ENCODE peak calls at places on chromosomes 1 and 21, in four cellular contexts. One of them, this sample, is unnamed.

GRCh38 chr1:45329445-45329844 is 2.8 kb downstream of the HPDL start:
- DNase-seq in OCI-LY7: no peak
- DNase-seq in HL-60: no peak
- DNase-seq in GM10248: peak; percentile 19
- DNase-seq in this sample: no peak

GRCh38 chr1:239997515-239998311 is 94.0 kb upstream of the FMN2 start:
- DNase-seq in GM10248: no peak
- DNase-seq in HL-60: no peak
- DNase-seq in OCI-LY7: no peak
- DNase-seq in this sample: no peak

GRCh38 chr1:178543291-178543609 is 30.3 kb downstream of the TEX35 start:
- DNase-seq in GM10248: no peak
- DNase-seq in HL-60: no peak
- DNase-seq in OCI-LY7: peak; percentile 81
- DNase-seq in this sample: no peak

GRCh38 chr1:111739222-111739983 is at the start of gene INKA2:
- DNase-seq in GM10248: peak; percentile 94
- DNase-seq in HL-60: peak; percentile 80
- DNase-seq in OCI-LY7: peak; percentile 87
- DNase-seq in this sample: peak; percentile 94

GRCh38 chr1:23449306-23449705 is 24.8 kb upstream of the TCEA3 start:
- DNase-seq in OCI-LY7: no peak
- DNase-seq in HL-60: no peak
- DNase-seq in GM10248: no peak
- DNase-seq in this sample: no peak

GRCh38 chr1:65066379-65066765 is 81.6 kb upstream of the AK4 start:
- DNase-seq in OCI-LY7: no peak
- DNase-seq in HL-60: no peak
- DNase-seq in GM10248: no peak
- DNase-seq in this sample: no peak

GRCh38 chr1:48552420-48552819 is 80.4 kb upstream of the SPATA6 start:
- DNase-seq in OCI-LY7: peak; percentile 20
- DNase-seq in GM10248: no peak
- DNase-seq in HL-60: no peak
- DNase-seq in this sample: no peak

GRCh38 chr1:20721117-20722061 is 3.6 kb upstream of the KIF17 start:
- DNase-seq in GM10248: no peak
- DNase-seq in HL-60: no peak
- DNase-seq in OCI-LY7: no peak
- DNase-seq in this sample: no peak

GRCh38 chr1:165073402-165074007 is 283.0 kb downstream of the LMX1A start:
- DNase-seq in GM10248: peak; percentile 28
- DNase-seq in HL-60: no peak
- DNase-seq in OCI-LY7: peak; percentile 38
- DNase-seq in this sample: no peak

GRCh38 chr1:229230893-229231753 is 39.8 kb upstream of the RAB4A start:
- DNase-seq in HL-60: no peak
- DNase-seq in GM10248: no peak
- DNase-seq in OCI-LY7: no peak
- DNase-seq in this sample: no peak

DNA sequence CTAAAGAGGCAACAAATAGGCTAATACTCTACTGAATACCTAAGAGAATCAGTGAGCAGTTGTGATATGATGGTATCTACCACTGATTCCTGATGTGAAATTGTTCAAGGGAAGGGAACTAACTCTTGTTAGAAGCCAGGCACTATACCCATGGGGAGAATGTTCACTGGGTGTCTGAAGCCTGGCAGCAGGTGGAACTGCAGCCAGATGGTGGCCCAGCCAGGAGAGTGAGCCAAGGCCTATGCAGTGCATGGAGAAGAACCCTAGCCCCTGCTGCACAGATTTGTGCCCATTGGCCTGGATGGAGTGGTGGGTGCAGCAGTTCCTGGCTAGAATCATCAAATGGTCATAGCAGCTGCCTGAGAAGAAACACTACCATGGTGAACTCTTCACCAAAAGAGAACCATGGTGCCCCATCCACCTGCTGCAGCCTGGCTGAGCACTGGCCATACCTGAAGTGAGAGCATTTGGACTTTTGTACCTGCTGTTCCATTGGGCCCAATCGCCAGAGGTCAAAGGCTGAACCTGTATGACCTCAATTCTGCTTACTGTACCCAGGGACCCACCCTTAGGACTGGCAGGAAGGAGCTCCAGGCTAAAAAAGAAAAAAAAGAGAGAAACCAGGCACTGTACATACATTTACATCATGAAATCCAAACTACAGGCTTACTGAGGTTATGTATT is 118.8 kb upstream of the IVNS1ABP start:
- DNase-seq in GM10248: no peak
- DNase-seq in OCI-LY7: no peak
- DNase-seq in HL-60: no peak
- DNase-seq in this sample: no peak
- TF ChIP-seq CTCF in GM10248: no peak
- TF ChIP-seq CTCF in OCI-LY7: no peak
- TF ChIP-seq CTCF in HL-60: no peak
- TF ChIP-seq CTCF in this sample: no peak

GRCh38 chr21:28781602-28782274 is 210.9 kb downstream of the LTN1 start:
- DNase-seq in GM10248: peak; percentile 10
- DNase-seq in OCI-LY7: peak; percentile 20
- DNase-seq in HL-60: no peak
- DNase-seq in this sample: no peak

GRCh38 chr21:28779914-28780313 is 212.8 kb downstream of the LTN1 start:
- DNase-seq in HL-60: no peak
- DNase-seq in OCI-LY7: no peak
- DNase-seq in GM10248: no peak
- DNase-seq in this sample: no peak

GRCh38 chr21:28788030-28788429 is 204.6 kb downstream of the LTN1 start:
- DNase-seq in HL-60: no peak
- DNase-seq in GM10248: no peak
- DNase-seq in OCI-LY7: no peak
- DNase-seq in this sample: no peak

GRCh38 chr21:28789571-28789970 is 203.1 kb downstream of the LTN1 start:
- DNase-seq in HL-60: no peak
- DNase-seq in GM10248: no peak
- DNase-seq in OCI-LY7: no peak
- DNase-seq in this sample: no peak

GRCh38 chr21:28783641-28784185 is 209.0 kb downstream of the LTN1 start:
- DNase-seq in GM10248: no peak
- DNase-seq in HL-60: no peak
- DNase-seq in OCI-LY7: no peak
- DNase-seq in this sample: peak; percentile 6
- TF ChIP-seq CTCF in GM10248: no peak
- TF ChIP-seq CTCF in HL-60: no peak
- TF ChIP-seq CTCF in OCI-LY7: no peak
- TF ChIP-seq CTCF in this sample: no peak

GRCh38 chr1:8831329-8831728 is 13.9 kb upstream of the RERE start:
- DNase-seq in OCI-LY7: no peak
- DNase-seq in HL-60: no peak
- DNase-seq in GM10248: no peak
- DNase-seq in this sample: no peak
- TF ChIP-seq CTCF in OCI-LY7: peak; percentile 28
- TF ChIP-seq CTCF in HL-60: no peak
- TF ChIP-seq CTCF in GM10248: no peak
- TF ChIP-seq CTCF in this sample: no peak

DNA sequence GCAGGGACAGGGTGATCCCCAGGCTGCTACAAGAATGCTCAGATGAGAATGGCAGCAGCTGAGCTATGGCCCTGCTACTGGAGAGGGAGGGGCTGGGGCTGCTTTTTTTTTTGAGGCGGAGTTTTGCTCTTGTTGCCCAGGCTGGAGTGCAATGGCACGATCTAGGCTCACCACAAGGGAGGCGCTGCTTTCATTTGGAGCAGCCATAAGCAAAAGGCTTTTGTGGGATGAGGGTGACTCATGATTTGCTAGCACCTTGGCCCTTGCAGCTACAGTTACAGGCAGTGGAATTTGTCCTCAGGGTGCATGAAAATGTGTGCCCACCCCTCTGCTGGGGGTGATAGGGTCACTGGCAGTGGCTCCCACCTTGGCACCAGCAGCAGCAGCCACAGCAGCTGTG is 32.4 kb upstream of the CYP4A22 start:
- DNase-seq in GM10248: no peak
- DNase-seq in HL-60: no peak
- DNase-seq in OCI-LY7: no peak
- DNase-seq in this sample: no peak
- TF ChIP-seq CTCF in GM10248: no peak
- TF ChIP-seq CTCF in HL-60: no peak
- TF ChIP-seq CTCF in OCI-LY7: no peak
- TF ChIP-seq CTCF in this sample: no peak

GRCh38 chr21:27196651-27197050 is 229.8 kb upstream of the ADAMTS5 start:
- DNase-seq in GM10248: no peak
- DNase-seq in HL-60: no peak
- DNase-seq in OCI-LY7: no peak
- DNase-seq in this sample: no peak
- TF ChIP-seq CTCF in GM10248: no peak
- TF ChIP-seq CTCF in HL-60: no peak
- TF ChIP-seq CTCF in OCI-LY7: no peak
- TF ChIP-seq CTCF in this sample: no peak

DNA sequence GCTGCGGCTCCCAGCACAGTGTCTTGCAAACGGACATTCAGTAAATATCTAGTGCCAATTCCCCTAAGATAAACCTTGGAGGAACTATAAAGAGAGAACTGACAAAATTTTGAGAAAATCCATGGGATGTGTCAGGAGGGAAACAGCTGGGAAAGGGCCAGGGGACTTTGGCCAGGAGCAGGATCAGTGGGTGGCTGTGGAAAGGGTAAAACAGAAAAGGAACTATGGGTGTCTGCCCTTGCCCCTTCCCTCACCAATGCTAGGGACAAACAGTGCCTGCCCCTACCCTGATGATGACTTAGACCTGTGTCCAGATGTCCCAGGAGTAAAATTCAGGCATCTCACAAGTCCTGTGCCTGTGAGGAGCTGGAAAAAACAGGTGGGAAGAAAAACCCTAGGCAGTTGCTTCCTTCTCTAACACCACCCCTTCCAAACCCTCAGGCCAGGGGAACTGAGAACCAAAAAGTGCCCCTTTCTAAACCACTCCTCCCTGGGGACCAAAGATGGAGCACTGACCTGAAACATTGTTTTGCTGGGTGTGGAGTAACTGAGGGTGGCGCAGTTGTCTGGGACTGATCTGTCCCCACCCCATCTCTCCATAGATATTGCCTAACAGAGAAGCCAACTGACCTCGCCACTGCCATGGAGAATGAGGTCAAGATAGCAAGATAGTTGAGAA is 22.1 kb upstream of the IFNAR2 start:
- DNase-seq in OCI-LY7: peak; percentile 69
- DNase-seq in HL-60: no peak
- DNase-seq in GM10248: no peak
- DNase-seq in this sample: no peak
- TF ChIP-seq CTCF in OCI-LY7: peak; percentile 39
- TF ChIP-seq CTCF in HL-60: no peak
- TF ChIP-seq CTCF in GM10248: no peak
- TF ChIP-seq CTCF in this sample: no peak

GRCh38 chr1:223609066-223609465 is 56.4 kb downstream of the CAPN8 start:
- DNase-seq in OCI-LY7: no peak
- DNase-seq in GM10248: no peak
- DNase-seq in HL-60: no peak
- DNase-seq in this sample: no peak

GRCh38 chr1:223609961-223610360 is 55.5 kb downstream of the CAPN8 start:
- DNase-seq in GM10248: no peak
- DNase-seq in HL-60: no peak
- DNase-seq in OCI-LY7: no peak
- DNase-seq in this sample: no peak

GRCh38 chr1:223617671-223618070 is 47.8 kb downstream of the CAPN8 start:
- DNase-seq in OCI-LY7: no peak
- DNase-seq in HL-60: no peak
- DNase-seq in GM10248: no peak
- DNase-seq in this sample: no peak

GRCh38 chr1:223611939-223612338 is 53.6 kb downstream of the CAPN8 start:
- DNase-seq in HL-60: no peak
- DNase-seq in GM10248: no peak
- DNase-seq in OCI-LY7: no peak
- DNase-seq in this sample: no peak
- TF ChIP-seq CTCF in HL-60: no peak
- TF ChIP-seq CTCF in GM10248: no peak
- TF ChIP-seq CTCF in OCI-LY7: no peak
- TF ChIP-seq CTCF in this sample: no peak

GRCh38 chr1:22275626-22276395 is 132.9 kb upstream of the WNT4 start:
- DNase-seq in HL-60: no peak
- DNase-seq in GM10248: peak; percentile 79
- DNase-seq in OCI-LY7: peak; percentile 29
- DNase-seq in this sample: peak; percentile 9
- TF ChIP-seq CTCF in HL-60: peak; percentile 84
- TF ChIP-seq CTCF in GM10248: peak; percentile 75
- TF ChIP-seq CTCF in OCI-LY7: peak; percentile 78
- TF ChIP-seq CTCF in this sample: peak; percentile 68

GRCh38 chr1:93051961-93052360 is 27.1 kb upstream of the MTF2 start:
- DNase-seq in OCI-LY7: no peak
- DNase-seq in HL-60: no peak
- DNase-seq in GM10248: no peak
- DNase-seq in this sample: no peak

GRCh38 chr1:93056649-93057048 is 22.4 kb upstream of the MTF2 start:
- DNase-seq in GM10248: no peak
- DNase-seq in HL-60: no peak
- DNase-seq in OCI-LY7: no peak
- DNase-seq in this sample: no peak

GRCh38 chr1:93061895-93062792 is 16.9 kb upstream of the MTF2 start:
- DNase-seq in GM10248: peak; percentile 57
- DNase-seq in HL-60: no peak
- DNase-seq in OCI-LY7: peak; percentile 86
- DNase-seq in this sample: no peak

DNA sequence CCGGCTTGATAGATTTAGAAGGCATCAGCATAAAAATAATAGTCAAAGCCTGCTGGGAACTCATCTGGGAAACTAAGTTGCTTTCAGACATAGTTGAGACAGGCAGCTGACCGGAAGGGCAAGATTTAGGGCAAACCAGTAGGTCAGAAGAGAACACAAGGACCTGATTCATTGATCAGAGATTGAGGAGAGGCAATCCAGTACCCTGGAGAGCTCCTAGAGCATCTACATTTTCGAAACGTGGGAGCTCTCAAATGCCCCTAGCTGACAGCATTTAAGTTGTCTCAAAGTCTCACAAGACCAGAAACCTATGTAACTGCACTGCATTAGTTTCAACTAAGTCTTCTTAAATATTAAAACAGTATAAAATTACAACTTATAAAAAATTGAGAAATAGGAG is 22.9 kb upstream of the MTF2 start:
- DNase-seq in GM10248: no peak
- DNase-seq in OCI-LY7: peak; percentile 46
- DNase-seq in HL-60: no peak
- DNase-seq in this sample: no peak
- TF ChIP-seq CTCF in GM10248: no peak
- TF ChIP-seq CTCF in OCI-LY7: peak; percentile 17
- TF ChIP-seq CTCF in HL-60: no peak
- TF ChIP-seq CTCF in this sample: no peak

This sample was measured in heart right ventricle.